ENCODE peak calls at places on chromosome 16, in six cellular contexts. H is HepG2, R is H1, D is K562, X is GM12891, N is GM12878. G is an unnamed sample.

GRCh38 chr16:15950167-15950854 is 895 bp downstream of the ABCC1 start:
- DNase-seq in X (no peak), R (no peak), D (peak; percentile 45), N (no peak), H (peak; percentile 40), G (peak; percentile 48)

GRCh38 chr16:14669776-14670175 is 24.3 kb downstream of the PLA2G10 start:
- DNase-seq in R (no peak), H (no peak), X (no peak), D (no peak), N (no peak), G (no peak)

GRCh38 chr16:89924298-89924924 is 1.3 kb downstream of the TUBB3 start:
- DNase-seq in R (peak; percentile 75), H (peak; percentile 55), D (peak; percentile 46), X (no peak), N (no peak), G (no peak)

GRCh38 chr16:76653390-76654026 is 376.3 kb downstream of the CNTNAP4 start:
- DNase-seq in H (peak; percentile 71), X (no peak), D (peak; percentile 16), N (peak; percentile 9), R (no peak), G (no peak)

GRCh38 chr16:72013888-72014538 is 5.5 kb downstream of the DHODH start:
- DNase-seq in R (no peak), H (no peak), X (no peak), N (no peak), D (peak; percentile 64), G (no peak)

GRCh38 chr16:83692224-83692623 is 115.6 kb upstream of the HSBP1 start:
- DNase-seq in H (no peak), R (no peak), N (no peak), D (no peak), X (no peak), G (no peak)

GRCh38 chr16:23836404-23837291 is 865 bp downstream of the PRKCB start:
- DNase-seq in D (peak; percentile 71), R (no peak), X (peak; percentile 29), N (no peak), H (no peak), G (no peak)

GRCh38 chr16:19765860-19766553 is 47.9 kb downstream of the IQCK start:
- DNase-seq in D (no peak), R (no peak), H (no peak), N (no peak), X (no peak), G (no peak)

GRCh38 chr16:48810803-48811453 is 200.9 kb upstream of the N4BP1 start:
- DNase-seq in X (no peak), R (no peak), H (no peak), D (no peak), N (no peak), G (no peak)

GRCh38 chr16:19595043-19595767 is 39.7 kb downstream of the VPS35L start:
- DNase-seq in H (no peak), D (no peak), X (no peak), R (no peak), N (no peak), G (no peak)

GRCh38 chr16:87457724-87458423 is 35.0 kb downstream of the ZCCHC14 start:
- DNase-seq in N (peak; percentile 38), R (peak; percentile 39), D (no peak), X (no peak), H (no peak), G (no peak)

GRCh38 chr16:50267151-50267631 is 840 bp downstream of the ADCY7 start:
- DNase-seq in X (no peak), R (no peak), N (no peak), H (no peak), D (no peak), G (no peak)

GRCh38 chr16:7364054-7364407 is 31.4 kb downstream of the RBFOX1 start:
- DNase-seq in X (no peak), D (no peak), H (no peak), R (no peak), N (no peak), G (no peak)

GRCh38 chr16:15954814-15955151 is 5.4 kb downstream of the ABCC1 start:
- DNase-seq in H (no peak), D (no peak), R (no peak), N (no peak), X (no peak), G (no peak)

GRCh38 chr16:25006504-25007055 is 8.6 kb downstream of the ARHGAP17 start:
- DNase-seq in X (no peak), D (no peak), N (no peak), R (no peak), H (peak; percentile 78), G (no peak)

GRCh38 chr16:80366023-80366422 is 174.8 kb upstream of the DYNLRB2 start:
- DNase-seq in H (no peak), N (no peak), X (no peak), R (no peak), D (no peak), G (no peak)

GRCh38 chr16:14635394-14636145 is 2.8 kb downstream of the BFAR start:
- DNase-seq in H (no peak), X (no peak), R (no peak), D (no peak), N (no peak), G (no peak)

GRCh38 chr16:26666486-26666885 is 400.2 kb upstream of the C16orf82 start:
- DNase-seq in D (no peak), N (no peak), H (no peak), X (no peak), R (no peak), G (no peak)

GRCh38 chr16:66266436-66267286 is 99.8 kb upstream of the CDH5 start:
- DNase-seq in H (no peak), N (no peak), D (no peak), X (no peak), R (no peak), G (no peak)

GRCh38 chr16:29831490-29831889 is 11.2 kb downstream of the MVP start:
- DNase-seq in R (no peak), H (no peak), X (no peak), D (no peak), N (no peak), G (no peak)

GRCh38 chr16:74605332-74605731 is 1.6 kb downstream of the GLG1 start:
- DNase-seq in N (no peak), D (no peak), H (no peak), X (no peak), R (no peak), G (no peak)

GRCh38 chr16:8963825-8964441 is at the start of gene USP7:
- DNase-seq in R (peak; percentile 46), X (peak; percentile 92), H (peak; percentile 86), N (no peak), D (peak; percentile 93), G (peak; percentile 89)
- TF ChIP-seq POLR2A in R (no peak), X (peak; percentile 36), H (peak; percentile 79), N (peak; percentile 89), D (peak; percentile 50), G (peak; percentile 64)

GRCh38 chr16:64253114-64253513 is 868.7 kb downstream of the CDH11 start:
- DNase-seq in R (no peak), N (no peak), X (no peak), D (no peak), H (no peak), G (no peak)

GRCh38 chr16:64251742-64252141 is 870.1 kb downstream of the CDH11 start:
- DNase-seq in R (no peak), H (no peak), N (no peak), X (no peak), D (no peak), G (no peak)

GRCh38 chr16:64254443-64255367 is 867.2 kb downstream of the CDH11 start:
- DNase-seq in D (no peak), X (no peak), N (no peak), H (no peak), R (no peak), G (no peak)

GRCh38 chr16:64253525-64253924 is 868.3 kb downstream of the CDH11 start:
- DNase-seq in H (no peak), X (no peak), D (no peak), N (no peak), R (no peak), G (no peak)

GRCh38 chr16:64250866-64251265 is 871.0 kb downstream of the CDH11 start:
- DNase-seq in H (no peak), D (no peak), N (no peak), R (no peak), X (no peak), G (no peak)
- TF ChIP-seq TAF1 in H (no peak), D (no peak), N (no peak), R (no peak), X (no peak), G (no peak)

DNA sequence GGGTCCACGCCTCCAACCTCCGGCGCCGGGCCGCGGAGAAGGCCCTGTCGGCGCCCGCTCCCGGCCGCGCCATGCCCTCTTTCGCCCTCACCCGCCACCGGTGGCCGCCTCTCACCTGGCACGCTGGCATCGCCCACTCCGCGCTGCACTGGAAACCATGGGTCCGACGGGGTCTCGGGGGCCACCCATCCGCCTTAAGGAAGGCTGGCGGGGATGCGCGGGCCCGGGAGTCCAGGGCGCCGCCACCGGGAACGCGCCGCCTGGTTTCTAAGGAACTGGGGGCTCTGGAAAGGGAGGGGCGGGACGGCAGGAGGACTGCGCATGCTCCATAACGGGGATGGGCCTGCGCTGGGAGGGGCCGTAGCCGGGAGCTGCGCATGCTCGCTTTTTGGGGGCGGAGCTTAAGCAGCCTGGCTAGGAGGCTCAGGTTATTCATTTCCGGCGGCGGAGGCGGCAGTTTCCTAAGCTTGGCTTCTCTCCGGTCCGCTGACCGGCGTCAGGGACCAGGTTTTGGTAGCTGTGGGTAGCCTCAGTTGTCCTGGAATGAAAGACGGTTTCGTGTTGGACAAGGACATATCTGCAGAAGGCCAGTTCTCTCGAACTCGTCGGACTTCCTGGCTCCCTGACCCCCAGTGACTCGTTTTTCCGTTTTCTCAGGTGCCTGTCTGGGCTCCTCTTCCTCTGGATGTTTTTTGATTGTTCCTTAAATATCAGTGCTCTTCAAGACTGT is at the start of gene GFOD2:
- DNase-seq in N (peak; percentile 79), X (peak; percentile 98), D (peak; percentile 100), H (peak; percentile 91), R (peak; percentile 89), G (peak; percentile 99)
- TF ChIP-seq POLR2A in N (peak; percentile 95), X (peak; percentile 91), D (peak; percentile 98), H (peak; percentile 99), R (peak; percentile 68), G (peak; percentile 93)

DNA sequence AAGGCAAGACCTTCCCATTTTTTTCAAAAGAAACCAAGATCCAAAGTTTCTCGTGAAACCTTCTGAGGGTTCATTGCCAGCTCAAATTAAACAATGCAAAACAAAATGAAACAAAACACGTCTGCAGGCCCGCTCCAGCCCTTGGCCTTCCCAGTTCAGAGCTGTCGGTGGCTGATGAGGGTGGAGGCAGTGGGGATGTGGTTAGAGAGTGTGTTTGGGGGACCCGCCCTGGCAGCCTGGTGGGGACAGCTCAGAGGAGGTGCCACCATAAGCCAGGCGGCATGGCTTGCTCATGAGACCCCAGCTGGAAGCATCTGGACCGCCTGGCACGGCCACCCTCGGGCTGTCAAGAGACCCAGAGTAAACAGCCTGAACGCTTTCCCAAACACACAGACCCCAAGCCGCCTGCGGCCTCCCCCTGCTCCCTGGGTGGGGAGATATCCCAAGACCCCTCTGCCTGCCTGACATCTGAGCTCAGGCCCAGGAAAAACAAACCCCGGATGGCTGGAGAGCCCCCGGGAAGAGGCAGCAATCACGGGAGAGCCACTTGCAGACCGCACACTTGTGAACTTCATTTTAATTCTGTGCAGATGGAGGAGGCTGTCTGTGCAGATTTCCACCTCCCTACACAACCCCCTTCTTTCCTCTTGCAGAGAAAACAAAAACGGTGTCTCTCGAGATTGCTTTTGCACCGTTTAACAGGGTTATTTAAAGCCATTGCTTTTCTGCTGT is 35.4 kb upstream of the LITAF start:
- DNase-seq in N (no peak), R (no peak), X (no peak), D (no peak), H (no peak), G (peak; percentile 48)
- TF ChIP-seq TAF1 in N (no peak), R (no peak), X (no peak), D (no peak), H (no peak), G (no peak)

GRCh38 chr16:31873556-31874353 is at the start of gene ZNF267:
- DNase-seq in R (peak; percentile 63), N (peak; percentile 50), H (peak; percentile 94), X (peak; percentile 60), D (peak; percentile 98), G (peak; percentile 59)
- TF ChIP-seq POLR2A in R (peak; percentile 86), N (peak; percentile 89), H (peak; percentile 86), X (peak; percentile 94), D (peak; percentile 96), G (peak; percentile 91)

G was measured in GM12892.